ENCODE peak calls at places on chromosomes 6 and 20, in six cellular contexts. Z is NCI-H2081; B is stimulated activated CD4-positive, alpha-beta T cell treated with anti-CD3 and anti-CD28 coated beads, Interleukin-4, amount 100 ng/mL, for 1 hour; T is HAP-1; L is T-helper 9 cell; W is esophagus squamous epithelium. H is an unnamed sample.

GRCh38 chr6:112188906-112189305 is 65.5 kb downstream of the LAMA4 start:
- DNase-seq in L (no peak), B (no peak), Z (no peak), W (no peak), T (no peak), H (no peak)

GRCh38 chr20:34316191-34316814 is 13.1 kb upstream of the AHCY start:
- DNase-seq in L (no peak), B (no peak), Z (no peak), T (no peak), W (no peak), H (no peak)

GRCh38 chr6:163375361-163375760 is 39.2 kb upstream of the QKI start:
- DNase-seq in B (no peak), W (no peak), L (no peak), T (no peak), Z (no peak), H (no peak)

GRCh38 chr6:43477235-43478007 is at the start of gene TJAP1:
- DNase-seq in W (peak; percentile 51), T (peak; percentile 85), B (peak; percentile 99), L (peak; percentile 98), Z (peak; percentile 93), H (peak; percentile 88)

GRCh38 chr6:126720326-126720725 is 380.4 kb downstream of the CENPW start:
- DNase-seq in Z (no peak), L (no peak), W (no peak), T (no peak), B (no peak), H (no peak)

GRCh38 chr6:14472964-14473363 is 355.4 kb downstream of the CD83 start:
- DNase-seq in W (no peak), L (no peak), T (no peak), B (no peak), Z (no peak), H (no peak)

GRCh38 chr6:163459536-163459935 is 45.0 kb downstream of the QKI start:
- DNase-seq in T (no peak), L (no peak), B (no peak), W (no peak), Z (no peak), H (no peak)

GRCh38 chr6:94636780-94637385 is 940.5 kb upstream of the MANEA start:
- DNase-seq in B (no peak), Z (peak; percentile 79), L (no peak), W (no peak), T (peak; percentile 59), H (no peak)

GRCh38 chr6:10613693-10614092 is 80.7 kb downstream of the C6orf52 start:
- DNase-seq in T (no peak), W (no peak), L (no peak), B (no peak), Z (peak; percentile 43), H (no peak)

GRCh38 chr20:19683168-19683567 is 74.9 kb upstream of the RIN2 start:
- DNase-seq in T (no peak), W (no peak), Z (no peak), B (no peak), L (no peak), H (no peak)

GRCh38 chr6:127971945-127972391 is 71.1 kb upstream of the THEMIS start:
- DNase-seq in Z (no peak), L (peak; percentile 16), B (peak; percentile 9), W (no peak), T (no peak), H (no peak)

GRCh38 chr6:165889636-165890403 is 226.8 kb upstream of the PDE10A start:
- DNase-seq in T (peak; percentile 31), L (no peak), Z (no peak), B (no peak), W (no peak), H (no peak)

GRCh38 chr20:23583526-23583925 is 15.2 kb upstream of the CST9L start:
- DNase-seq in W (no peak), L (no peak), B (no peak), T (no peak), Z (no peak), H (no peak)

GRCh38 chr20:38804682-38805501 is 605 bp upstream of the PPP1R16B start:
- DNase-seq in Z (no peak), W (no peak), B (peak; percentile 41), L (peak; percentile 74), T (peak; percentile 10), H (no peak)

GRCh38 chr6:56840467-56841371 is 114.2 kb upstream of the BEND6 start:
- DNase-seq in L (no peak), B (no peak), T (peak; percentile 14), Z (peak; percentile 51), W (no peak), H (no peak)

GRCh38 chr6:135673671-135674309 is 176.2 kb upstream of the AHI1 start:
- DNase-seq in W (no peak), Z (no peak), L (no peak), B (no peak), T (no peak), H (no peak)

GRCh38 chr6:77362055-77362454 is 101.2 kb downstream of the HTR1B start:
- DNase-seq in Z (no peak), L (no peak), T (no peak), W (no peak), B (no peak), H (no peak)

GRCh38 chr6:131643262-131643631 is 6.1 kb downstream of the ENPP3 start:
- DNase-seq in Z (peak; percentile 96), L (no peak), B (no peak), W (no peak), T (no peak), H (peak; percentile 24)

GRCh38 chr6:40536442-40536841 is 50.7 kb downstream of the LRFN2 start:
- DNase-seq in B (no peak), W (no peak), Z (no peak), T (no peak), L (no peak), H (no peak)

GRCh38 chr6:160132297-160132637 is 10.7 kb downstream of the SLC22A1 start:
- DNase-seq in L (no peak), W (no peak), B (no peak), T (no peak), Z (no peak), H (no peak)

GRCh38 chr6:108560463-108561308 is at the start of gene FOXO3:
- DNase-seq in W (peak; percentile 36), L (peak; percentile 67), Z (peak; percentile 58), T (peak; percentile 68), B (peak; percentile 63), H (peak; percentile 87)

GRCh38 chr20:61666471-61666832 is 399.2 kb downstream of the TAF4 start:
- DNase-seq in W (no peak), Z (no peak), L (no peak), T (no peak), B (no peak), H (no peak)

GRCh38 chr6:39411465-39411864 is 89.0 kb upstream of the KCNK16 start:
- DNase-seq in T (no peak), B (no peak), W (no peak), L (no peak), Z (no peak), H (no peak)

GRCh38 chr6:103264020-103264419 is 1595.7 kb downstream of the HACE1 start:
- DNase-seq in B (no peak), L (no peak), Z (no peak), W (no peak), T (no peak), H (no peak)

GRCh38 chr6:151075527-151075926 is 164.2 kb upstream of the AKAP12 start:
- DNase-seq in L (no peak), B (no peak), W (no peak), Z (no peak), T (no peak), H (no peak)

GRCh38 chr20:56750430-56750829 is 121.3 kb downstream of the TFAP2C start:
- DNase-seq in L (no peak), T (peak; percentile 31), Z (no peak), W (no peak), B (no peak), H (no peak)

GRCh38 chr20:59207742-59208357 is 44.2 kb downstream of the ZNF831 start:
- DNase-seq in Z (peak; percentile 2), B (peak; percentile 81), W (no peak), T (no peak), L (peak; percentile 80), H (peak; percentile 31)

GRCh38 chr6:161480416-161481165 is 206.7 kb upstream of the AGPAT4 start:
- DNase-seq in T (no peak), Z (no peak), W (no peak), L (no peak), B (no peak), H (no peak)

GRCh38 chr6:134035823-134036296 is 16.6 kb downstream of the SLC2A12 start:
- DNase-seq in B (no peak), W (no peak), L (no peak), T (peak; percentile 18), Z (peak; percentile 82), H (no peak)

GRCh38 chr20:44079968-44080560 is 106.9 kb downstream of the JPH2 start:
- DNase-seq in B (no peak), Z (no peak), W (no peak), T (no peak), L (no peak), H (no peak)

GRCh38 chr6:154386848-154387717 is 30.5 kb upstream of the IPCEF1 start:
- DNase-seq in L (no peak), Z (no peak), B (no peak), T (peak; percentile 92), W (no peak), H (no peak)

H was measured in substantia nigra.